ENCODE peak calls at places on chromosomes 2 and 18, in ten cellular contexts. Z is substantia nigra; J is activated CD8-positive, alpha-beta memory T cell treated with anti-CD3 and anti-CD28 coated beads for 1 hour; E is ovary; I is CD4-positive, alpha-beta T cell; K is Calu3; O is lower lobe of right lung; U is breast epithelium; G is fibroblast of lung; B is NCI-H1694. F is an unnamed sample.

GRCh38 chr2:112229365-112229764 is 25.5 kb downstream of the ZC3H8 start:
- DNase-seq in Z (no peak), U (no peak), I (no peak), E (no peak), K (no peak), O (no peak), J (no peak), G (no peak), B (no peak), F (no peak)

GRCh38 chr2:51068237-51068636 is 36.3 kb upstream of the NRXN1 start:
- DNase-seq in O (no peak), K (no peak), Z (no peak), I (no peak), G (no peak), B (no peak), E (no peak), J (no peak), U (no peak), F (no peak)

GRCh38 chr18:38284992-38285391 is 719.4 kb upstream of the CELF4 start:
- DNase-seq in B (no peak), O (no peak), I (no peak), E (no peak), K (no peak), J (no peak), Z (no peak), U (no peak), G (no peak), F (no peak)

GRCh38 chr2:222318026-222318711 is 19.4 kb upstream of the PAX3 start:
- DNase-seq in E (peak; percentile 33), U (no peak), B (peak; percentile 87), Z (no peak), J (no peak), G (peak; percentile 66), I (no peak), O (no peak), K (peak; percentile 85), F (peak; percentile 61)

GRCh38 chr2:177783835-177784448 is 288.6 kb downstream of the PDE11A start:
- DNase-seq in K (peak; percentile 31), I (no peak), U (no peak), G (peak; percentile 96), J (no peak), E (no peak), Z (no peak), B (no peak), O (no peak), F (no peak)

GRCh38 chr2:25043241-25043867 is 1.5 kb downstream of the EFR3B start:
- DNase-seq in K (no peak), B (no peak), U (no peak), Z (no peak), E (no peak), J (no peak), O (no peak), I (peak; percentile 19), G (peak; percentile 92), F (no peak)

GRCh38 chr18:65057439-65058083 is 693.3 kb upstream of the CDH7 start:
- DNase-seq in G (no peak), O (no peak), I (no peak), Z (no peak), B (no peak), E (no peak), K (no peak), U (no peak), J (no peak), F (no peak)

GRCh38 chr2:71674158-71674807 is 220.9 kb downstream of the DYSF start:
- DNase-seq in J (no peak), I (no peak), U (no peak), E (peak; percentile 1), K (no peak), Z (no peak), O (no peak), G (no peak), B (no peak), F (no peak)

GRCh38 chr18:54679318-54680149 is 88.5 kb downstream of the DYNAP start:
- DNase-seq in U (no peak), I (no peak), B (peak; percentile 9), O (no peak), E (no peak), J (no peak), Z (no peak), K (peak; percentile 46), G (peak; percentile 78), F (peak; percentile 51)

GRCh38 chr2:128754246-128754724 is 435.6 kb upstream of the HS6ST1 start:
- DNase-seq in I (no peak), J (no peak), B (no peak), G (peak; percentile 22), Z (peak; percentile 41), U (no peak), O (no peak), E (no peak), K (no peak), F (no peak)

GRCh38 chr2:76413436-76413835 is 702.7 kb upstream of the GCFC2 start:
- DNase-seq in G (no peak), U (no peak), O (no peak), Z (no peak), K (no peak), I (no peak), B (no peak), J (no peak), E (no peak), F (no peak)

GRCh38 chr2:120253021-120253882 is 600 bp downstream of the RALB start:
- DNase-seq in B (peak; percentile 27), O (peak; percentile 94), J (no peak), U (peak; percentile 79), Z (no peak), I (no peak), G (peak; percentile 77), K (peak; percentile 70), E (peak; percentile 84), F (peak; percentile 32)

GRCh38 chr2:66433945-66434678 is 813 bp upstream of the MEIS1 start:
- DNase-seq in B (peak; percentile 50), I (no peak), Z (no peak), J (no peak), E (peak; percentile 71), G (peak; percentile 76), U (no peak), O (peak; percentile 72), K (peak; percentile 66), F (peak; percentile 46)

GRCh38 chr2:220687231-220687843 is 884.8 kb downstream of the EPHA4 start:
- DNase-seq in G (peak; percentile 62), K (peak; percentile 75), I (peak; percentile 34), E (peak; percentile 75), J (no peak), B (peak; percentile 44), Z (no peak), U (peak; percentile 61), O (peak; percentile 60), F (peak; percentile 28)

GRCh38 chr2:47190188-47190818 is 35.2 kb upstream of the STPG4 start:
- DNase-seq in U (no peak), E (no peak), Z (no peak), I (no peak), J (no peak), K (peak; percentile 27), O (no peak), B (no peak), G (peak; percentile 90), F (no peak)

GRCh38 chr2:74555610-74556103 is 1.1 kb downstream of the DOK1 start:
- DNase-seq in U (no peak), I (no peak), B (no peak), O (peak; percentile 63), Z (no peak), K (no peak), J (no peak), G (no peak), E (no peak), F (no peak)

GRCh38 chr18:2971741-2972552 is 41.0 kb downstream of the LPIN2 start:
- DNase-seq in U (no peak), B (no peak), E (peak; percentile 49), J (no peak), O (peak; percentile 81), Z (no peak), G (no peak), I (peak; percentile 43), K (no peak), F (no peak)

GRCh38 chr2:180705551-180705950 is 274.9 kb upstream of the UBE2E3 start:
- DNase-seq in G (peak; percentile 5), J (no peak), K (no peak), O (no peak), B (no peak), U (no peak), Z (no peak), I (no peak), E (no peak), F (no peak)

GRCh38 chr18:71598374-71598773 is 945.8 kb downstream of the CBLN2 start:
- DNase-seq in K (no peak), Z (no peak), G (peak; percentile 29), O (no peak), E (no peak), J (no peak), U (no peak), B (no peak), I (no peak), F (no peak)

GRCh38 chr18:57251747-57252146 is 100.6 kb upstream of the ST8SIA3 start:
- DNase-seq in I (no peak), J (no peak), B (no peak), G (no peak), U (no peak), O (no peak), Z (no peak), E (no peak), K (no peak), F (no peak)

F was measured in SW 1271.